ENCODE peak calls at places on chromosomes 4 and X, in four cellular contexts. J is HepG2, T is GM12878, R is H1. U is an unnamed sample.

GRCh38 chrX:75074475-75074874 is 81.6 kb downstream of the ABCB7 start:
- DNase-seq in J (no peak), T (no peak), R (no peak), U (no peak)

GRCh38 chrX:93428497-93428896 is 244.9 kb downstream of the NAP1L3 start:
- DNase-seq in J (no peak), T (no peak), R (no peak), U (no peak)

GRCh38 chrX:19836337-19836736 is 51.1 kb downstream of the SH3KBP1 start:
- DNase-seq in J (no peak), T (no peak), R (no peak), U (no peak)

GRCh38 chr4:141668200-141668599 is 31.8 kb downstream of the IL15 start:
- DNase-seq in J (no peak), T (no peak), R (no peak), U (no peak)

GRCh38 chr4:186037182-186037581 is 31.8 kb upstream of the TLR3 start:
- DNase-seq in J (no peak), T (no peak), R (no peak), U (no peak)

GRCh38 chrX:39336709-39337294 is 535.5 kb downstream of the MID1IP1 start:
- DNase-seq in J (no peak), T (peak; percentile 32), R (no peak), U (no peak)

GRCh38 chr4:7420661-7421040 is 14.1 kb downstream of the PSAPL1 start:
- DNase-seq in J (no peak), T (no peak), R (peak; percentile 26), U (no peak)

GRCh38 chrX:110003167-110004156 is 548 bp downstream of the TMEM164 start:
- DNase-seq in J (no peak), T (no peak), R (no peak), U (no peak)

GRCh38 chrX:132818638-132819037 is 139.8 kb downstream of the HS6ST2 start:
- DNase-seq in J (no peak), T (no peak), R (no peak), U (no peak)

GRCh38 chr4:110107868-110108267 is 90.5 kb downstream of the ELOVL6 start:
- DNase-seq in J (no peak), T (no peak), R (no peak), U (no peak)

GRCh38 chr4:144574004-144574403 is 72.0 kb upstream of the HHIP start:
- DNase-seq in J (no peak), T (no peak), R (no peak), U (no peak)

GRCh38 chr4:30720656-30721352 is 635 bp downstream of the PCDH7 start:
- DNase-seq in J (no peak), T (no peak), R (peak; percentile 69), U (no peak)

GRCh38 chr4:22391548-22391947 is 124.3 kb downstream of the ADGRA3 start:
- DNase-seq in J (no peak), T (no peak), R (no peak), U (no peak)

GRCh38 chr4:169236901-169237626 is 33.7 kb downstream of the SH3RF1 start:
- DNase-seq in J (no peak), T (no peak), R (no peak), U (no peak)

GRCh38 chr4:137226900-137227299 is 305.4 kb downstream of the PCDH18 start:
- DNase-seq in J (no peak), T (no peak), R (no peak), U (no peak)

GRCh38 chr4:154838694-154839093 is 57.6 kb downstream of the RBM46 start:
- DNase-seq in J (no peak), T (no peak), R (no peak), U (no peak)

GRCh38 chrX:47690175-47690574 is 31.2 kb upstream of the UXT start:
- DNase-seq in J (no peak), T (no peak), R (no peak), U (no peak)

GRCh38 chr4:40960926-40961325 is 211.2 kb downstream of the NSUN7 start:
- DNase-seq in J (no peak), T (no peak), R (peak; percentile 11), U (no peak)

GRCh38 chr4:17317526-17317925 is 194.4 kb downstream of the QDPR start:
- DNase-seq in J (no peak), T (no peak), R (no peak), U (no peak)

GRCh38 chr4:91147067-91147466 is 1019.9 kb downstream of the CCSER1 start:
- DNase-seq in J (no peak), T (no peak), R (no peak), U (no peak)

GRCh38 chrX:46737041-46737440 is 21.9 kb downstream of the SLC9A7 start:
- DNase-seq in J (no peak), T (no peak), R (no peak), U (no peak)

GRCh38 chr4:119014658-119015057 is 121.0 kb upstream of the MYOZ2 start:
- DNase-seq in J (no peak), T (no peak), R (no peak), U (no peak)

GRCh38 chr4:47374477-47374876 is 89.0 kb downstream of the COMMD8 start:
- DNase-seq in J (no peak), T (no peak), R (no peak), U (no peak)

GRCh38 chr4:175431635-175432034 is 380.4 kb downstream of the GPM6A start:
- DNase-seq in J (no peak), T (no peak), R (no peak), U (no peak)

GRCh38 chr4:172927096-172927495 is 241.5 kb upstream of the GALNT7 start:
- DNase-seq in J (no peak), T (no peak), R (no peak), U (no peak)

GRCh38 chr4:8588196-8588470 is 4.4 kb upstream of the CPZ start:
- DNase-seq in J (no peak), T (no peak), R (no peak), U (no peak)

GRCh38 chr4:103947617-103948016 is 227.8 kb upstream of the TACR3 start:
- DNase-seq in J (no peak), T (no peak), R (no peak), U (no peak)

GRCh38 chrX:49922291-49923241 is at the start of gene CLCN5:
- DNase-seq in J (peak; percentile 88), T (peak; percentile 71), R (peak; percentile 85), U (peak; percentile 93)

GRCh38 chr4:27629532-27630225 is 769.0 kb downstream of the STIM2 start:
- DNase-seq in J (no peak), T (no peak), R (no peak), U (no peak)

GRCh38 chrX:22021721-22022120 is 10.4 kb upstream of the PHEX start:
- DNase-seq in J (no peak), T (no peak), R (no peak), U (no peak)

GRCh38 chrX:152632445-152633097 is 5.1 kb upstream of the GABRQ start:
- DNase-seq in J (peak; percentile 8), T (no peak), R (peak; percentile 80), U (no peak)

GRCh38 chr4:7478665-7479064 is 43.9 kb upstream of the PSAPL1 start:
- DNase-seq in J (no peak), T (no peak), R (no peak), U (no peak)

DNA sequence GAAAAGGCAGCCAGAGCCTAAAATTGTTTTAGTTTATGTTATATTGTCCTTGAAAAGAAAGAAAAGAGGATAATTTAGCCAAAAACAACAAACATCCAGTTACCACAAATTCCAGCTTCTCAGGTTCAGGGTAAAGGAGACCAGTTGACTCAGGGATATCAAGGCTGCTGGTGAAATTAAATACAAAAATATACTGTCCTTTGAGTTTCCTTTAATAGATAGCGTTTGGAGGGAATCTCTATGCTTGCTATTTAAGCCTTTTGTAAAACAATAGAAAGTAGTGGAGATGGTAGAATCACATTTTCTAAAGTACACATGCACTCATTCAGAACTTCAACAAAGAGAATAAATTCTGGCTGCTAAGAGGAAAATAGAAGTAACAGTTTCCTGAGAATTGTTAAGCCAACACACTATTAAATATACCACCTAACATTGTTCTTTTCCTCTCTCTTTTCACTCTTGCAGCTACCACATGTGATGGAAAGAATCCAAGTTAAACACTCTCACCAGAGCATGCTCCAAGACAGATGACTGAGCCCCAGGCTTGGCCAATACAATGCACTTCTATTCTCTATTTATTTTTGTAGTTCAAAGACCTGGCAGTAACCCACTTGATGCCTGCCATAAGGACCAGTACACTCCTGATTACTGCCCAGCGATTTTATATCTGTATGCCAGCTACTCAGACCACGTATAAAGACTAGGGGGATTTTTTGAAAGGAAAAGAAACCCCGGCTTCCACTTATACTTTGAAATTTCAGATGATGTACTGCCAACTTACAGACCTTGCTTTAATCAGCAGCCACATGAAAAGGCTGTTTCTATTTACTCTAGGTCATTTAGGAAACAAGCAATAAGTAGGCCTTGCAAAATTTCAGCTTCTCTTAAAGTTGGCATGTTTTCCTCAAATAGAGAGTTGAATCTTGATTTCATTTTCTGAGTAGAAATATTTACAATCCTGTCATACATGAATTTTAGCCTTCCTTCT is 756.9 kb downstream of the FAT4 start:
- DNase-seq in J (peak; percentile 11), T (no peak), R (no peak), U (no peak)
- TF ChIP-seq SUZ12 in J (no peak), T (no peak), R (no peak), U (no peak)

GRCh38 chr4:123248260-123248659 is 148.3 kb upstream of the SPRY1 start:
- DNase-seq in J (no peak), T (no peak), R (no peak), U (no peak)
- H3K9ac ChIP-seq in J (no peak overlapping the region), T (no peak overlapping the region), R (no peak overlapping the region), U (no peak overlapping the region)

DNA sequence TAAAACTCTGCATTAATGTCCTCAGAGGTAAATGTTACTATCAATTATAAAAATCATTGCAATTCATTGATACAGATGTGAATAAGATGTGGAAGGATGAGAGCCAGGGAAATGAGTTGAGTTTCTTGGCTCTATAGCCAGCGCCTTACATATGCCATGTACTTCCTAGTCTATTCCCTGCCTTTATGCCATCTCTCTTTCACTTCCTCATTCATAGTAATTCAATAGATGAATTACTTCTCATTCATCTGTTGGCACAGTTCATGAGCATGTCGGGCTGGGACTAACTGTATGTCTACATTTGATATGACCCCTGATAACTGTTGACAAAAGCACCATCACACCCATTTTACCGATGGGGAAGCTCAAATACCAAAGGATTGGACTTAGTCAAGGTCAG is 55.7 kb downstream of the LNX1 start:
- DNase-seq in J (no peak), T (no peak), R (no peak), U (no peak)
- TF ChIP-seq YY1 in J (no peak), T (no peak), R (no peak), U (no peak)

GRCh38 chr4:123987408-123987807 is 590.8 kb downstream of the SPRY1 start:
- DNase-seq in J (no peak), T (no peak), R (no peak), U (no peak)
- TF ChIP-seq SUZ12 in J (no peak), T (no peak), R (no peak), U (no peak)

DNA sequence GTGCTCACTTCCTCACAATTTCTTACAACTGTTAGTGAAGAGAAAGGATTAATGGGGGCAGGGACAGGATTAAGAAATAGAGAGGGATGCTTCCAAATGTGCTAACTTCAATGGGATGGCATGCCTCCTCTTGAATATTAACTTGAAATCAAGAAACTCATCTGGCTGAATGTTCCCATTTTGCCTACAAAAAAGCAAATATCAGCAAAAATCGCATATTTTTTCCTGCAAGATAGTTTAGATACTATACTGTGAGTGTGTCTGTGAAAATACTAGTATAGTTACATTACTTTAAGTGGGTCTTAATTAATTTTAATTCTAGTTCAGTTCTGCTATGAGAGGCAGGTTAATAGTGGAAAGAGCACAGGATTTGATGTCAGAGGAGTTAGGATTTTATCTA is 4.9 kb downstream of the PAICS start:
- DNase-seq in J (no peak), T (no peak), R (no peak), U (no peak)
- H3K9ac ChIP-seq in J (no peak overlapping the region), T (peak overlapping the region; percentile 11), R (no peak overlapping the region), U (no peak overlapping the region)

GRCh38 chr4:38266616-38267015 is 306.4 kb downstream of the PTTG2 start:
- DNase-seq in J (peak; percentile 6), T (no peak), R (no peak), U (no peak)
- TF ChIP-seq YY1 in J (no peak), T (no peak), R (no peak), U (no peak)